ENCODE peak calls at places on chromosomes 13 and 19, in eight cellular contexts. P is tibial nerve, T is GM06990, M is fibroblast of mammary gland, Z is psoas muscle, A is A549, E is WERI-Rb-1, C is HL-60. V is an unnamed sample.

GRCh38 chr13:29835280-29836061 is 14.9 kb downstream of the UBL3 start:
- DNase-seq in P (no peak), T (no peak), M (no peak), Z (no peak), A (no peak), E (no peak), C (no peak), V (no peak)

GRCh38 chr19:40265763-40266099 is 19.4 kb downstream of the AKT2 start:
- DNase-seq in P (no peak), T (no peak), M (no peak), Z (no peak), A (no peak), E (no peak), C (no peak), V (no peak)

GRCh38 chr19:47493378-47494210 is 9.6 kb upstream of the KPTN start:
- DNase-seq in P (no peak), T (no peak), M (no peak), Z (peak; percentile 39), A (no peak), E (no peak), C (no peak), V (no peak)

GRCh38 chr19:2047449-2048103 is 3.5 kb downstream of the MKNK2 start:
- DNase-seq in P (no peak), T (peak; percentile 22), M (peak; percentile 64), Z (peak; percentile 93), A (peak; percentile 53), E (no peak), C (no peak), V (no peak)

GRCh38 chr19:30116984-30117555 is 175.0 kb downstream of the URI1 start:
- DNase-seq in P (no peak), T (no peak), M (no peak), Z (no peak), A (no peak), E (peak; percentile 47), C (no peak), V (no peak)

GRCh38 chr19:46033401-46033800 is 7.4 kb downstream of the IGFL4 start:
- DNase-seq in P (no peak), T (no peak), M (no peak), Z (no peak), A (no peak), E (no peak), C (no peak), V (no peak)

GRCh38 chr19:17933414-17934129 is 757 bp downstream of the CCDC124 start:
- DNase-seq in P (no peak), T (no peak), M (peak; percentile 63), Z (no peak), A (no peak), E (no peak), C (no peak), V (peak; percentile 92)

GRCh38 chr13:84745051-84745551 is 862.8 kb upstream of the SLITRK1 start:
- DNase-seq in P (no peak), T (no peak), M (no peak), Z (no peak), A (no peak), E (no peak), C (no peak), V (no peak)

GRCh38 chr19:16018106-16018755 is 58.1 kb upstream of the TPM4 start:
- DNase-seq in P (no peak), T (no peak), M (no peak), Z (no peak), A (no peak), E (no peak), C (no peak), V (no peak)

GRCh38 chr13:88637935-88638334 is 966.8 kb downstream of the SLITRK5 start:
- DNase-seq in P (no peak), T (no peak), M (no peak), Z (no peak), A (no peak), E (no peak), C (no peak), V (no peak)

GRCh38 chr19:10891360-10892108 is 20.2 kb downstream of the CARM1 start:
- DNase-seq in P (no peak), T (no peak), M (no peak), Z (no peak), A (no peak), E (peak; percentile 71), C (no peak), V (peak; percentile 97)

GRCh38 chr19:1752757-1753728 is at the start of gene ONECUT3:
- DNase-seq in P (no peak), T (no peak), M (no peak), Z (no peak), A (no peak), E (no peak), C (no peak), V (peak; percentile 30)

GRCh38 chr19:33094504-33095067 is 13.6 kb downstream of the GPATCH1 start:
- DNase-seq in P (no peak), T (no peak), M (no peak), Z (no peak), A (no peak), E (no peak), C (no peak), V (peak; percentile 39)

GRCh38 chr19:15098505-15098904 is 8.7 kb upstream of the SYDE1 start:
- DNase-seq in P (no peak), T (no peak), M (no peak), Z (no peak), A (no peak), E (no peak), C (no peak), V (peak; percentile 78)

GRCh38 chr19:51784109-51784785 is 10.7 kb upstream of the FPR3 start:
- DNase-seq in P (no peak), T (no peak), M (no peak), Z (no peak), A (no peak), E (no peak), C (no peak), V (no peak)

GRCh38 chr13:48579167-48579918 is 46.5 kb upstream of the RCBTB2 start:
- DNase-seq in P (no peak), T (peak; percentile 86), M (no peak), Z (no peak), A (no peak), E (no peak), C (peak; percentile 87), V (peak; percentile 51)

DNA sequence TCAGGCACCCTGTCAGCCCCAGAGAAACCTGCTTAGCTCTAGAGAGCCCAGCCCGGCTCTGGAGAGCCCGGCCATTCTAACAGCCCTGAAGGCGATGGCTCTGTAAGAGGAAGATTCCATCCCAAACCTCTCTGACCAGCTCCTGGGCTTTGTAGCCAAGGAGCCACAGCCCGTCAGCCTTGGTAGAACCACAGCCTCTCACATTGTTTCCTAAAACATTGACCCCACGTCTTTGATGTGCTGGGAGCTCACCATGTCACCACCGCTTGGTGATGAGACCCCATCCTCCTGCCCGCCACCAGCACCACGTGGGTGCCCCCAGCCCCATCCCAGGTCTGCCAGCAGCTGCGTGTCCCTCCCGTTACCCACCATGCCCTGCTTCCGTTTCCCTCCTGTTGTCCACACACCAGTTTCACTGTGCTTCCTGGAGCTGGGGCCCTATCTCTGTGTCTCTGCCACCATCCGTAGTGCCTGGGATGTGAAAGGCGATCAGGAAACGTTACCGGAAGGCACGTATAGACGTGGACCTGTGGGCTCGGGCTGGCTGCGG is 94.2 kb upstream of the MCF2L start:
- DNase-seq in P (no peak), T (no peak), M (no peak), Z (peak; percentile 41), A (no peak), E (peak; percentile 14), C (no peak), V (no peak)
- TF ChIP-seq CTCF in P (no peak), T (no peak), M (no peak), Z (no peak), A (no peak), E (no peak), C (no peak), V (no peak)

DNA sequence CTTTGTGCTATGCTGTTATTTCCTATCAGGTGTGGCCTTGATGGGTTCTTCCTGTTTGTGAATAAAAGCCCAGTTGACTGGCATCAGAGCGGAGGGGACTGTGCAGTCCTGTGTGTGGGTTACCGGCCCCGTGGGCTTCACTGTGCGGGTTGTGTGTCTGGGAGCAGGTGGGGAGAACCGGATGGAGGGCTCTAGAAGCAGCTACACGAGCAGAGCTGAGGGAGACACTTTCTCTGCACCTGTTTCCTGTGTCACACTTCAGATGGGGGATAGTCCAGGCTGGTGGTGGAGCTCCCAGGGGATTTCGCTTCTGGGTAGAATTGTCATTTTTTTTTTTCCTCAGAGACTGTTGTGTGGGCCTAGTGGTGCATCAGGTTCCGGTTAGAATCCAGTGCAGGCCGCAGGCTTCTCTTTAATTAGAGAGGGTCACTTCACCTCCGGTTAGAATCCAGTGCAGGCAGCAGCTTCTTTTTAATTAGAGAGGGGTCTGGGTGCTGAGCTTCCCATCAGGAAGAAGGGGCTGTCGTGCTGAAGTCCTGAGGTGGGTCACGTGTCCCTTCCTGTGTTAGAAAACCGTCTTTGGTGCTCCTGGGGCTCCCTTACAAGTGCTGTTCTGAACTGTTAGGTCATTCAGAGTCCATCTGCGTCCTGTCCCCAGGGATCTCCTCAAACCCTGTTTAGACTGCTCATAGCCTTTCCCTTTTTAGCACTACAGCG is 69.7 kb downstream of the ARHGEF7 start:
- DNase-seq in P (no peak), T (peak; percentile 82), M (peak; percentile 32), Z (no peak), A (no peak), E (no peak), C (no peak), V (no peak)
- H3K4me3 ChIP-seq in P (no peak overlapping the region), T (peak overlapping the region; percentile 70), M (no peak overlapping the region), Z (peak overlapping the region; percentile 1), A (no peak overlapping the region), E (no peak overlapping the region), C (no peak overlapping the region), V (no peak overlapping the region)

DNA sequence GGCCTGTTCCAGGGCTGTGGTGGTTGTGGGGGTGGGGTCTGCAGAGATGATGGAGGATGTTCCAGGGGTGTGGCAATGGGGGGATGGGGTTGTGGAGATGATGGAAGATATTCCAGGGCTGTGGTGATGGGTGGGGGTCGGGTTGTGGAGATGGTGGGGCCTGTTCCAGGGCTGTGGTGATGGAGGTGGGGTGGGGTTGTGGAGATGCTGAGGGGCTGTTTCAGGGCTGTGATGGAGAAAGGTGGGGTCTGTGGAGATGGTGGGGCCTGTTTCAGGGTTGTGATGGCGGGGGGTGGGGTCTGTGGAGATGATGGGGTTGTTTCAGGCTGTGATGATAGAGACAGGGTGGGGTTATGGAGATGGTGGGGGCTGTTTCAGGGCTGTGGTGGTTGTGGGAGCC is 62.0 kb downstream of the TEX29 start:
- DNase-seq in P (no peak), T (no peak), M (no peak), Z (no peak), A (no peak), E (no peak), C (no peak), V (no peak)
- TF ChIP-seq CTCF in P (no peak), T (no peak), M (no peak), Z (no peak), A (no peak), E (no peak), C (no peak), V (no peak)

DNA sequence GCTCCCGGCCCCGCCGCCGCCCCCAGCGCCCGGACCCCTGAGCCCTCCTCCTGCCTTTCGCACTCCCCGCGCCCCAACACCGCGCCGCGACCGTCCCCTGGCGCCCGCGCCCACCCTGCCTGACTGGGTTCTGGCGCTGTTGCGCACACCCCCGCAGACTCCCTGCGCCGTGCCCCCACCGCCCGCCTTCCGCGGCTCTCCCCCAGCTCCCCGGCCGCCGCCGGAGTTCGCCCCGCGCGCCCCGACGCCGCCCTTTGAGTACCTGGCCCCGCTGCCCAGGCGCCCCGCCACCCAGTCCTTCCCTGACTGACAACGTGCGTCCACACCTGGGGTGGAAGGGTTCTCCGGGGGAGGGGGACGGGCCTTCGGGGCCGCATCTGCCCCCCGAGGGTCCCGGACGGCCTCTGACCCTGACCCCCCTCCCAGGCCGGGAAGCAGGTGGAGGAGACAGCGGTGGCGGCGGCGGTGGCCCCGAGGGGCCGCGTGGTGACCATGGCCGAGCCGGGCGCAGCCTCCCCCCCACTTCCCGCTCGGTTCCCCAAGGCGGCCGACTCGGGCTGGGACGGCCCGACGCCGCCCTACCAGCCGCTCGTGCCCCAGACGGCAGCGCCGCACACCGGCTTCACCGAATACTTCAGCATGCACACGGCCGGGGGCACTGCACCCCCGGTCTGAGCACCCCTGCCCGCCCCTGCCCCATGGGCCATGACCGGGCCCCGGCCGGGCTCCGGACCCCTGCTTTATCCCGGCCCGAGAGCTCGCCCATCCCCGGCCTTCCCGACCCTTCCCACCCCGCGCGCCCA is 1.4 kb upstream of the MEGF8 start:
- DNase-seq in P (no peak), T (no peak), M (no peak), Z (no peak), A (no peak), E (no peak), C (peak; percentile 19), V (no peak)
- H3K4me3 ChIP-seq in P (peak overlapping the region; percentile 79), T (peak overlapping the region; percentile 53), M (no peak overlapping the region), Z (peak overlapping the region; percentile 91), A (peak overlapping the region; percentile 75), E (no peak overlapping the region), C (peak overlapping the region; percentile 44), V (no peak overlapping the region)